ENCODE peak calls at places on chromosomes 13 and 19, in four cellular contexts. O is fibroblast of pulmonary artery, A is mucosa of descending colon, U is foreskin keratinocyte. H is an unnamed sample.

GRCh38 chr19:46155237-46155636 is 7.2 kb downstream of the IGFL2 start:
- DNase-seq in O (no peak), A (no peak), U (no peak), H (no peak)

GRCh38 chr19:5075603-5076002 is 106.7 kb downstream of the KDM4B start:
- DNase-seq in O (no peak), A (no peak), U (no peak), H (no peak)

GRCh38 chr19:45488708-45489107 is 8.1 kb downstream of the RTN2 start:
- DNase-seq in O (no peak), A (peak; percentile 41), U (no peak), H (no peak)

GRCh38 chr13:71213252-71213821 is 653.7 kb downstream of the DACH1 start:
- DNase-seq in O (no peak), A (no peak), U (no peak), H (no peak)

GRCh38 chr19:5445667-5446066 is 9.6 kb upstream of the ZNRF4 start:
- DNase-seq in O (no peak), A (no peak), U (peak; percentile 14), H (no peak)

GRCh38 chr13:73602295-73602694 is 531.9 kb downstream of the KLF12 start:
- DNase-seq in O (peak; percentile 29), A (no peak), U (peak; percentile 56), H (no peak)

GRCh38 chr13:34153428-34154180 is 335.7 kb downstream of the RFC3 start:
- DNase-seq in O (peak; percentile 52), A (no peak), U (no peak), H (no peak)

GRCh38 chr13:39415403-39415802 is 187.6 kb downstream of the LHFPL6 start:
- DNase-seq in O (peak; percentile 72), A (no peak), U (no peak), H (no peak)

GRCh38 chr19:49653466-49653806 is 11.4 kb downstream of the SCAF1 start:
- DNase-seq in O (no peak), A (no peak), U (no peak), H (no peak)

GRCh38 chr13:43257765-43258164 is 234.4 kb downstream of the DNAJC15 start:
- DNase-seq in O (no peak), A (no peak), U (no peak), H (no peak)

GRCh38 chr19:7224995-7225394 is 69.2 kb downstream of the INSR start:
- DNase-seq in O (no peak), A (no peak), U (no peak), H (no peak)

GRCh38 chr19:35946203-35946602 is 10.0 kb downstream of the LRFN3 start:
- DNase-seq in O (no peak), A (no peak), U (no peak), H (no peak)

GRCh38 chr13:107202371-107203023 is 634.6 kb upstream of the ARGLU1 start:
- DNase-seq in O (peak; percentile 97), A (no peak), U (peak; percentile 7), H (no peak)

GRCh38 chr19:16930753-16931152 is 42.0 kb downstream of the F2RL3 start:
- DNase-seq in O (no peak), A (no peak), U (no peak), H (peak; percentile 12)

GRCh38 chr13:59755647-59756290 is 408.0 kb downstream of the DIAPH3 start:
- DNase-seq in O (no peak), A (no peak), U (no peak), H (no peak)

GRCh38 chr13:78326608-78327007 is 276.7 kb downstream of the POU4F1 start:
- DNase-seq in O (peak; percentile 23), A (no peak), U (peak; percentile 19), H (no peak)

GRCh38 chr13:29743229-29743786 is 107.1 kb downstream of the UBL3 start:
- DNase-seq in O (peak; percentile 6), A (no peak), U (no peak), H (no peak)

GRCh38 chr13:113586661-113587479 is 2.3 kb downstream of the TFDP1 start:
- DNase-seq in O (no peak), A (no peak), U (no peak), H (no peak)

GRCh38 chr19:38861368-38861767 is 11.6 kb upstream of the HNRNPL start:
- DNase-seq in O (no peak), A (no peak), U (no peak), H (no peak)

GRCh38 chr13:37923236-37923635 is 53.7 kb upstream of the TRPC4 start:
- DNase-seq in O (no peak), A (no peak), U (no peak), H (no peak)

GRCh38 chr13:34294483-34295129 is 476.7 kb downstream of the RFC3 start:
- DNase-seq in O (peak; percentile 10), A (no peak), U (no peak), H (no peak)

GRCh38 chr19:58033741-58034475 is at the start of gene ZSCAN1:
- DNase-seq in O (peak; percentile 49), A (peak; percentile 72), U (no peak), H (no peak)

GRCh38 chr19:18340990-18341868 is 831 bp downstream of the PGPEP1 start:
- DNase-seq in O (peak; percentile 34), A (peak; percentile 86), U (no peak), H (peak; percentile 90)

GRCh38 chr13:43544011-43544410 is 242.8 kb downstream of the ENOX1 start:
- DNase-seq in O (no peak), A (no peak), U (peak; percentile 44), H (no peak)

GRCh38 chr13:82751221-82751620 is 1131.1 kb downstream of the SLITRK1 start:
- DNase-seq in O (no peak), A (no peak), U (no peak), H (no peak)

GRCh38 chr13:31007392-31007791 is 74.9 kb downstream of the TEX26 start:
- DNase-seq in O (no peak), A (no peak), U (no peak), H (no peak)

GRCh38 chr13:110869805-110870706 is 44.8 kb downstream of the ANKRD10 start:
- DNase-seq in O (peak; percentile 100), A (peak; percentile 80), U (peak; percentile 98), H (peak; percentile 93)

GRCh38 chr19:10424011-10424637 is 3.8 kb downstream of the PDE4A start:
- DNase-seq in O (peak; percentile 73), A (peak; percentile 84), U (no peak), H (peak; percentile 89)

GRCh38 chr13:111344471-111345191 is 24.2 kb downstream of the TEX29 start:
- DNase-seq in O (peak; percentile 3), A (no peak), U (no peak), H (no peak)

GRCh38 chr13:48333976-48334375 is 30.4 kb downstream of the RB1 start:
- DNase-seq in O (peak; percentile 56), A (no peak), U (peak; percentile 81), H (no peak)

GRCh38 chr13:112657850-112658445 is 31.9 kb upstream of the ATP11A start:
- DNase-seq in O (peak; percentile 78), A (no peak), U (peak; percentile 81), H (no peak)

GRCh38 chr13:71316964-71317363 is 550.0 kb downstream of the DACH1 start:
- DNase-seq in O (no peak), A (no peak), U (no peak), H (no peak)

GRCh38 chr19:18441804-18442788 is 4.2 kb upstream of the ISYNA1 start:
- DNase-seq in O (no peak), A (no peak), U (no peak), H (no peak)

GRCh38 chr19:677601-678380 is 1.6 kb downstream of the FSTL3 start:
- DNase-seq in O (no peak), A (peak; percentile 59), U (peak; percentile 67), H (no peak)

GRCh38 chr13:42883771-42884170 is 102.4 kb downstream of the FAM216B start:
- DNase-seq in O (peak; percentile 79), A (no peak), U (no peak), H (no peak)

GRCh38 chr13:97185291-97185690 is 36.8 kb upstream of the MBNL2 start:
- DNase-seq in O (no peak), A (no peak), U (no peak), H (no peak)

GRCh38 chr13:95559100-95559499 is 6.6 kb downstream of the CLDN10 start:
- DNase-seq in O (no peak), A (no peak), U (no peak), H (no peak)

GRCh38 chr13:105410602-105411001 is 1124.9 kb downstream of the EFNB2 start:
- DNase-seq in O (peak; percentile 51), A (no peak), U (no peak), H (no peak)

GRCh38 chr19:4380254-4380727 is 20.1 kb downstream of the SH3GL1 start:
- DNase-seq in O (no peak), A (peak; percentile 82), U (no peak), H (no peak)

GRCh38 chr19:38316477-38317067 is 825 bp upstream of the YIF1B start:
- DNase-seq in O (no peak), A (no peak), U (no peak), H (no peak)

DNA sequence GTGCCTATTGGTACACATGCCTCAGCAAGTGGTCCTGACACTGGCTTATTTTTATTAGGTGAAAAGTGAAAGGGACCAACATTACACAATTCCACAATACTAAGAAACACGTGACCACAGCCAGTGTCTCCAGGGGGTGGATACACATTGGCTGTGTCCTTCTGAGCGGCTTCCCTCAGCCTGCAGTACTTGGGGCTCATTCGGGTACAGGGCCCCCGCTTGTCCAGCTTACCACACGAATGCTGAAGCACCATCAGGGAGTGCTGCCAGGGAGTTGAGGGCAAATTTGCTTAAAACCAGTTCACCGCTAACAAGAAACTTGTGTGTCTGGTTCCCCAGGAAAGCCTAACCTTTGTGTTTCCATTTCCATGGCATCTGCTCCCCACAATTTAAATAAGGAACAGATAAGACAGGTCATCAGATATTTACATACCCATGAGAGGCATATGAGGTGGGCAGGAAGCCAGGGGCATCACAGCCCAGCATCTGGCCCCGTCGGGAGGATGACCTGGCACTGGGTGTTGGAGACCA is 23.3 kb downstream of the PBX4 start:
- DNase-seq in O (peak; percentile 14), A (no peak), U (no peak), H (peak; percentile 60)
- TF ChIP-seq CTCF in O (no peak), A (no peak), U (no peak), H (no peak)

GRCh38 chr19:11659612-11660011 is 62.3 kb downstream of the ZNF627 start:
- DNase-seq in O (peak; percentile 14), A (no peak), U (no peak), H (no peak)
- TF ChIP-seq CTCF in O (peak; percentile 24), A (no peak), U (peak; percentile 55), H (no peak)

GRCh38 chr13:23175920-23176319 is 4.9 kb upstream of the SGCG start:
- DNase-seq in O (peak; percentile 21), A (no peak), U (no peak), H (no peak)
- TF ChIP-seq CTCF in O (peak; percentile 46), A (no peak), U (peak; percentile 61), H (peak; percentile 60)

GRCh38 chr19:2461751-2462634 is 5.2 kb upstream of the LMNB2 start:
- DNase-seq in O (peak; percentile 55), A (peak; percentile 73), U (no peak), H (no peak)
- TF ChIP-seq CTCF in O (peak; percentile 20), A (no peak), U (peak; percentile 42), H (no peak)